ENCODE peak calls at places on chromosomes 6 and 20, in four cellular contexts. L, T, I and N are unnamed samples.

GRCh38 chr6:143098054-143098673 is 37.5 kb downstream of the AIG1 start:
- DNase-seq in T (no peak), I (no peak), L (peak; percentile 15), N (no peak)

GRCh38 chr20:12383770-12384304 is 466.1 kb downstream of the BTBD3 start:
- DNase-seq in I (no peak), T (no peak), L (no peak), N (no peak)

GRCh38 chr6:79895382-79896100 is 51.8 kb downstream of the ELOVL4 start:
- DNase-seq in I (no peak), L (no peak), T (no peak), N (no peak)

GRCh38 chr20:35133006-35133405 is 14.1 kb downstream of the EDEM2 start:
- DNase-seq in L (no peak), I (no peak), T (no peak), N (no peak)

GRCh38 chr20:4297141-4297826 is 281.9 kb upstream of the RNF24 start:
- DNase-seq in T (no peak), I (no peak), L (peak; percentile 1), N (peak; percentile 43)

GRCh38 chr6:11828185-11828897 is 49.7 kb upstream of the ADTRP start:
- DNase-seq in I (no peak), T (no peak), L (no peak), N (no peak)

GRCh38 chr6:111087106-111087835 is at the start of gene SLC16A10:
- DNase-seq in T (peak; percentile 82), I (peak; percentile 22), L (peak; percentile 66), N (peak; percentile 65)

GRCh38 chr20:22686097-22686496 is 101.7 kb upstream of the FOXA2 start:
- DNase-seq in I (peak; percentile 83), T (peak; percentile 69), L (peak; percentile 44), N (peak; percentile 32)

GRCh38 chr20:44212792-44213191 is 2.2 kb upstream of the OSER1 start:
- DNase-seq in I (no peak), T (no peak), L (no peak), N (no peak)

GRCh38 chr20:55535366-55535765 is 470.0 kb downstream of the CBLN4 start:
- DNase-seq in L (no peak), T (no peak), I (no peak), N (no peak)

GRCh38 chr6:70797625-70798024 is 129.9 kb downstream of the SMAP1 start:
- DNase-seq in T (no peak), L (no peak), I (no peak), N (no peak)

GRCh38 chr6:119626884-119627619 is 277.5 kb upstream of the MAN1A1 start:
- DNase-seq in T (no peak), I (no peak), L (peak; percentile 92), N (no peak)

GRCh38 chr6:145948328-145948727 is 15.8 kb downstream of the SHPRH start:
- DNase-seq in I (no peak), L (no peak), T (no peak), N (no peak)

GRCh38 chr20:34993941-34994508 is 38.4 kb downstream of the MYH7B start:
- DNase-seq in I (no peak), L (no peak), T (no peak), N (no peak)

GRCh38 chr6:166058064-166058739 is 109.4 kb downstream of the TBXT start:
- DNase-seq in T (no peak), I (no peak), L (no peak), N (no peak)

GRCh38 chr20:6906871-6907270 is 139.4 kb downstream of the BMP2 start:
- DNase-seq in L (no peak), I (no peak), T (no peak), N (no peak)

GRCh38 chr6:155782320-155782730 is 326.7 kb upstream of the NOX3 start:
- DNase-seq in T (no peak), I (peak; percentile 90), L (no peak), N (no peak)

GRCh38 chr20:19806806-19807691 is 49.0 kb downstream of the RIN2 start:
- DNase-seq in I (peak; percentile 32), T (no peak), L (no peak), N (no peak)

GRCh38 chr6:63492476-63492875 is 79.8 kb upstream of the LOC128125822 start:
- DNase-seq in I (peak; percentile 12), L (no peak), T (no peak), N (no peak)

GRCh38 chr6:15062311-15063252 is 183.3 kb upstream of the JARID2 start:
- DNase-seq in I (peak; percentile 20), T (no peak), L (peak; percentile 91), N (no peak)

GRCh38 chr6:44072959-44073611 is 54.2 kb downstream of the MRPL14 start:
- DNase-seq in T (peak; percentile 83), L (peak; percentile 97), I (peak; percentile 72), N (peak; percentile 82)

GRCh38 chr6:157699777-157700636 is 123.0 kb upstream of the SNX9 start:
- DNase-seq in I (no peak), T (no peak), L (no peak), N (no peak)

GRCh38 chr6:32931211-32931610 is 9.6 kb downstream of the HLA-DMB start:
- DNase-seq in I (no peak), T (no peak), L (no peak), N (no peak)

GRCh38 chr6:36368921-36369880 is 18.3 kb downstream of the ETV7 start:
- DNase-seq in T (no peak), L (peak; percentile 33), I (no peak), N (no peak)

GRCh38 chr20:43721429-43722152 is 5.2 kb downstream of the GTSF1L start:
- DNase-seq in I (no peak), T (peak; percentile 20), L (no peak), N (no peak)

GRCh38 chr6:83051386-83052172 is 14.1 kb downstream of the UBE3D start:
- DNase-seq in L (no peak), I (no peak), T (no peak), N (no peak)

GRCh38 chr6:105077592-105078463 is 102.0 kb downstream of the POPDC3 start:
- DNase-seq in T (no peak), L (peak; percentile 59), I (peak; percentile 51), N (peak; percentile 51)

DNA sequence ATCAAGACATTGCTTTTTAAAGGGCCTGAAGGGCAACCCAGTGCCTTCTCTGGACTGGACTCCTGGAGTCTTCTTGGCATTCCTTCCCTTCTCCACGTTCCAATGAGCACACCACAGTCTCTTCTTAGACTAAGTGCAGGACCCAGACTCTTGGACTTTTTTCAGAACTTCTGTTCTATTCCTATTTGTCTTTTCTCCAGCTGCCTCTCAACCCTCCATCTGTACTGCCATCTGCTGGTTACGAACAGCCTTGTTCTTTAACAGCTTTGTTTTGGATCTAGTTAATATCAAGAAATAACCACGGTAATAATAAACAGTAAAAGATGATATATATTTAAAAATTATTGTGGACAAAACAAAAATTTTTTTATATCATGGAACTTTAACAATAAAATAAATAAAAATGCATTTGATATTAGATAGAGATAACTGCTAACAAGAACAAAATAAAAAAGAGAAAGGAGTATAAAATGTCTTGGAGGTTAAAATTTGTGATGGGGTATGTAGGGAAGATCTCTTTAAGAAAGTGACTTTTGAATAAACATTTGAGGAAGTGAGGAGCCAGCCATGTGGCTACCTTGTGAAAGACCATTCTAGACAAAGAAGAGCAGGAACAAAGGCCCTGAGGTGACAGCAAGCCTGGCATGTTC is 105.1 kb upstream of the HCRTR2 start:
- DNase-seq in L (peak; percentile 1), T (peak; percentile 19), I (peak; percentile 12), N (peak; percentile 49)
- TF ChIP-seq NR3C1 in L (no peak), T (no peak), I (no peak), N (no peak)

GRCh38 chr6:132659082-132659481 is at the start of gene TAAR1:
- DNase-seq in T (no peak), I (no peak), L (no peak), N (no peak)
- TF ChIP-seq USF2 in T (no peak), I (no peak), L (no peak), N (no peak)

GRCh38 chr6:28816909-28817807 is 106.6 kb downstream of the TRIM27 start:
- DNase-seq in T (peak; percentile 76), I (peak; percentile 81), L (peak; percentile 95), N (peak; percentile 67)
- TF ChIP-seq NR3C1 in T (no peak), I (no peak), L (no peak), N (no peak)

GRCh38 chr20:52859156-52859887 is 112.8 kb upstream of the TSHZ2 start:
- DNase-seq in T (peak; percentile 17), L (no peak), I (no peak), N (no peak)
- TF ChIP-seq USF2 in T (no peak), L (no peak), I (no peak), N (no peak)